ENCODE peak calls at places on chromosomes 7 and 10, in four cellular contexts. One of them, this sample, is unnamed.
A peak's percentile ranks its signal among the peaks of the same experiment; 100 is the strongest.

GRCh38 chr10:48251525-48252353 is 22.8 kb downstream of the FRMPD2 start:
- DNase-seq in T-helper 9 cell: no peak
- DNase-seq in OCI-M1: no peak
- DNase-seq in left ventricle myocardium inferior: no peak
- DNase-seq in this sample: no peak

GRCh38 chr10:62205750-62206399 is 62.8 kb downstream of the RTKN2 start:
- DNase-seq in T-helper 9 cell: no peak
- DNase-seq in OCI-M1: no peak
- DNase-seq in left ventricle myocardium inferior: no peak
- DNase-seq in this sample: no peak

GRCh38 chr7:28931565-28931964 is 26.6 kb downstream of the TRIL start:
- DNase-seq in T-helper 9 cell: no peak
- DNase-seq in OCI-M1: no peak
- DNase-seq in left ventricle myocardium inferior: no peak
- DNase-seq in this sample: no peak

GRCh38 chr10:132329565-132330485 is 2.2 kb upstream of the LRRC27 start:
- DNase-seq in T-helper 9 cell: no peak
- DNase-seq in OCI-M1: peak; percentile 83
- DNase-seq in left ventricle myocardium inferior: no peak
- DNase-seq in this sample: no peak

GRCh38 chr7:152341039-152341913 is 94.5 kb downstream of the KMT2C start:
- DNase-seq in T-helper 9 cell: no peak
- DNase-seq in OCI-M1: peak; percentile 56
- DNase-seq in left ventricle myocardium inferior: no peak
- DNase-seq in this sample: peak; percentile 46

GRCh38 chr10:23693398-23693797 is 254.5 kb downstream of the OTUD1 start:
- DNase-seq in T-helper 9 cell: no peak
- DNase-seq in OCI-M1: no peak
- DNase-seq in left ventricle myocardium inferior: no peak
- DNase-seq in this sample: no peak

GRCh38 chr7:88546808-88547207 is 212.7 kb upstream of the ZNF804B start:
- DNase-seq in T-helper 9 cell: no peak
- DNase-seq in OCI-M1: peak; percentile 85
- DNase-seq in left ventricle myocardium inferior: no peak
- DNase-seq in this sample: no peak

GRCh38 chr10:101120884-101121660 is 10.0 kb upstream of the TLX1 start:
- DNase-seq in T-helper 9 cell: peak; percentile 24
- DNase-seq in OCI-M1: no peak
- DNase-seq in left ventricle myocardium inferior: no peak
- DNase-seq in this sample: no peak

GRCh38 chr10:68331455-68332258 is at the start of gene HNRNPH3:
- DNase-seq in T-helper 9 cell: peak; percentile 98
- DNase-seq in OCI-M1: peak; percentile 99
- DNase-seq in left ventricle myocardium inferior: peak; percentile 98
- DNase-seq in this sample: peak; percentile 99

GRCh38 chr10:46255696-46256355 is 31.0 kb upstream of the ANTXRL start:
- DNase-seq in T-helper 9 cell: peak; percentile 30
- DNase-seq in OCI-M1: peak; percentile 79
- DNase-seq in left ventricle myocardium inferior: peak; percentile 78
- DNase-seq in this sample: peak; percentile 74

GRCh38 chr10:88111294-88111693 is 247.9 kb downstream of the PTEN start:
- DNase-seq in T-helper 9 cell: no peak
- DNase-seq in OCI-M1: no peak
- DNase-seq in left ventricle myocardium inferior: no peak
- DNase-seq in this sample: no peak

GRCh38 chr7:115637123-115637522 is 393.4 kb downstream of the TFEC start:
- DNase-seq in T-helper 9 cell: no peak
- DNase-seq in OCI-M1: no peak
- DNase-seq in left ventricle myocardium inferior: no peak
- DNase-seq in this sample: no peak

GRCh38 chr10:80186364-80187012 is 18.8 kb downstream of the ANXA11 start:
- DNase-seq in T-helper 9 cell: no peak
- DNase-seq in OCI-M1: no peak
- DNase-seq in left ventricle myocardium inferior: peak; percentile 64
- DNase-seq in this sample: no peak

GRCh38 chr10:23172429-23172828 is 19.7 kb upstream of the PTF1A start:
- DNase-seq in T-helper 9 cell: no peak
- DNase-seq in OCI-M1: no peak
- DNase-seq in left ventricle myocardium inferior: no peak
- DNase-seq in this sample: no peak

GRCh38 chr10:31646519-31646918 is 282.1 kb downstream of the ARHGAP12 start:
- DNase-seq in T-helper 9 cell: no peak
- DNase-seq in OCI-M1: no peak
- DNase-seq in left ventricle myocardium inferior: no peak
- DNase-seq in this sample: no peak

GRCh38 chr7:7554647-7555575 is 11.8 kb upstream of the MIOS start:
- DNase-seq in T-helper 9 cell: no peak
- DNase-seq in OCI-M1: peak; percentile 8
- DNase-seq in left ventricle myocardium inferior: no peak
- DNase-seq in this sample: no peak

GRCh38 chr10:75771606-75772005 is 340.2 kb downstream of the LRMDA start:
- DNase-seq in T-helper 9 cell: no peak
- DNase-seq in OCI-M1: no peak
- DNase-seq in left ventricle myocardium inferior: no peak
- DNase-seq in this sample: no peak

GRCh38 chr7:11171569-11172192 is 198.0 kb downstream of the PHF14 start:
- DNase-seq in T-helper 9 cell: no peak
- DNase-seq in OCI-M1: no peak
- DNase-seq in left ventricle myocardium inferior: no peak
- DNase-seq in this sample: no peak

GRCh38 chr10:6070647-6071046 is 8.5 kb upstream of the IL2RA start:
- DNase-seq in T-helper 9 cell: no peak
- DNase-seq in OCI-M1: no peak
- DNase-seq in left ventricle myocardium inferior: no peak
- DNase-seq in this sample: no peak

GRCh38 chr7:106129291-106129690 is 17.2 kb upstream of the SYPL1 start:
- DNase-seq in T-helper 9 cell: no peak
- DNase-seq in OCI-M1: no peak
- DNase-seq in left ventricle myocardium inferior: no peak
- DNase-seq in this sample: no peak

GRCh38 chr7:14748461-14748860 is 154.1 kb downstream of the DGKB start:
- DNase-seq in T-helper 9 cell: no peak
- DNase-seq in OCI-M1: no peak
- DNase-seq in left ventricle myocardium inferior: no peak
- DNase-seq in this sample: no peak

GRCh38 chr10:125266966-125267365 is 106.6 kb upstream of the CTBP2 start:
- DNase-seq in T-helper 9 cell: no peak
- DNase-seq in OCI-M1: no peak
- DNase-seq in left ventricle myocardium inferior: no peak
- DNase-seq in this sample: no peak